ENCODE peak calls at places on chromosomes 7 and 10, in four cellular contexts. M is cardiac septum, U is sigmoid colon, I is dermis blood vessel endothelial cell. Y is an unnamed sample.

GRCh38 chr10:98357208-98357836 is 57.7 kb downstream of the PYROXD2 start:
- DNase-seq in I (no peak), M (no peak), U (no peak), Y (no peak)

GRCh38 chr10:95755511-95756004 is 405 bp upstream of the ENTPD1 start:
- DNase-seq in M (peak; percentile 87), I (peak; percentile 81), U (peak; percentile 78), Y (no peak)

GRCh38 chr7:133650067-133650466 is 397.2 kb downstream of the EXOC4 start:
- DNase-seq in U (no peak), I (no peak), M (no peak), Y (no peak)

GRCh38 chr10:48507933-48508830 is 96.7 kb downstream of the ARHGAP22 start:
- DNase-seq in U (peak; percentile 71), M (peak; percentile 60), I (peak; percentile 62), Y (no peak)

GRCh38 chr10:86168256-86168655 is 198.3 kb downstream of the GRID1 start:
- DNase-seq in M (peak; percentile 63), U (peak; percentile 38), I (no peak), Y (peak; percentile 44)

GRCh38 chr10:124649209-124649608 is 95.0 kb downstream of the FAM53B start:
- DNase-seq in I (no peak), M (no peak), U (peak; percentile 83), Y (no peak)

GRCh38 chr10:18955041-18955440 is 93.6 kb upstream of the MALRD1 start:
- DNase-seq in U (no peak), I (no peak), M (no peak), Y (no peak)

GRCh38 chr7:23765943-23766342 is 55.9 kb downstream of the STK31 start:
- DNase-seq in M (no peak), I (no peak), U (no peak), Y (no peak)

GRCh38 chr10:130848855-130849254 is 462.7 kb downstream of the TCERG1L start:
- DNase-seq in M (no peak), U (no peak), I (no peak), Y (no peak)

GRCh38 chr10:104642001-104642270 is 846 bp downstream of the SORCS3 start:
- DNase-seq in M (no peak), I (no peak), U (no peak), Y (no peak)

GRCh38 chr10:114634607-114634974 is 23.5 kb downstream of the ABLIM1 start:
- DNase-seq in M (no peak), I (peak; percentile 90), U (peak; percentile 82), Y (peak; percentile 66)

GRCh38 chr10:67818323-67818722 is 19.7 kb downstream of the DNAJC12 start:
- DNase-seq in M (no peak), I (peak; percentile 83), U (no peak), Y (no peak)

GRCh38 chr10:60140681-60141632 is 234.6 kb upstream of the CCDC6 start:
- DNase-seq in U (peak; percentile 80), M (no peak), I (peak; percentile 7), Y (no peak)

GRCh38 chr10:75468612-75469011 is 37.2 kb downstream of the LRMDA start:
- DNase-seq in M (no peak), U (peak; percentile 72), I (no peak), Y (peak; percentile 63)

GRCh38 chr10:32958992-32959703 is 1.1 kb upstream of the ITGB1 start:
- DNase-seq in M (no peak), U (no peak), I (no peak), Y (no peak)

GRCh38 chr7:94509264-94509878 is at the start of gene CASD1:
- DNase-seq in I (no peak), U (peak; percentile 74), M (peak; percentile 85), Y (peak; percentile 71)

GRCh38 chr10:74704629-74705360 is 121.6 kb upstream of the KAT6B start:
- DNase-seq in I (no peak), M (no peak), U (no peak), Y (no peak)

GRCh38 chr10:118102116-118102515 is 55.4 kb upstream of the RAB11FIP2 start:
- DNase-seq in U (no peak), M (no peak), I (no peak), Y (no peak)

GRCh38 chr10:101069441-101069840 is 7.7 kb downstream of the KAZALD1 start:
- DNase-seq in M (no peak), U (no peak), I (no peak), Y (no peak)

GRCh38 chr10:93856349-93857140 is 37.2 kb upstream of the SLC35G1 start:
- DNase-seq in M (no peak), I (no peak), U (no peak), Y (no peak)

GRCh38 chr7:55127622-55128081 is 108.8 kb downstream of the EGFR start:
- DNase-seq in M (no peak), U (no peak), I (peak; percentile 86), Y (no peak)

GRCh38 chr7:32536585-32536984 is 41.3 kb downstream of the AVL9 start:
- DNase-seq in M (no peak), I (peak; percentile 90), U (no peak), Y (no peak)

GRCh38 chr7:148695953-148696352 is 2.8 kb upstream of the CUL1 start:
- DNase-seq in U (no peak), I (no peak), M (no peak), Y (no peak)

GRCh38 chr10:14820010-14820774 is 17.6 kb downstream of the CDNF start:
- DNase-seq in M (no peak), I (peak; percentile 65), U (no peak), Y (no peak)

GRCh38 chr7:113797420-113797995 is 121.3 kb downstream of the PPP1R3A start:
- DNase-seq in U (no peak), M (no peak), I (peak; percentile 28), Y (no peak)

GRCh38 chr7:138245216-138245615 is 169.0 kb downstream of the AKR1D1 start:
- DNase-seq in U (no peak), I (no peak), M (no peak), Y (no peak)

GRCh38 chr7:30813466-30813865 is 42.2 kb downstream of the MINDY4 start:
- DNase-seq in U (no peak), M (no peak), I (no peak), Y (no peak)

GRCh38 chr10:46019541-46020343 is 10.7 kb downstream of the NCOA4 start:
- DNase-seq in U (no peak), M (no peak), I (peak; percentile 60), Y (no peak)

GRCh38 chr7:94284120-94284519 is 110.6 kb upstream of the COL1A2 start:
- DNase-seq in I (no peak), U (no peak), M (no peak), Y (no peak)

GRCh38 chr10:118915161-118915560 is 114.4 kb upstream of the NANOS1 start:
- DNase-seq in I (no peak), M (no peak), U (no peak), Y (no peak)